ENCODE peak calls at places on chromosomes 13 and 19, in four cellular contexts. G is CD4-positive, CD25-positive, alpha-beta regulatory T cell; V is CD8-positive, alpha-beta T cell; K is stomach. Q is an unnamed sample.
A peak's percentile ranks its signal among the peaks of the same experiment; 100 is the strongest.

GRCh38 chr13:32259116-32259515 is 56.0 kb downstream of the ZAR1L start:
- DNase-seq in G (no peak), V (no peak), K (no peak), Q (no peak)

GRCh38 chr13:23469901-23470525 is 36.5 kb upstream of the SACS start:
- DNase-seq in G (no peak), V (no peak), K (no peak), Q (no peak)

GRCh38 chr13:20713014-20713376 is 9.5 kb downstream of the IL17D start:
- DNase-seq in G (no peak), V (no peak), K (no peak), Q (no peak)

GRCh38 chr13:33205804-33206221 is 79.7 kb downstream of the STARD13 start:
- DNase-seq in G (no peak), V (no peak), K (no peak), Q (peak; percentile 64)

GRCh38 chr19:52648336-52648990 is 10.3 kb upstream of the ZNF83 start:
- DNase-seq in G (no peak), V (no peak), K (no peak), Q (no peak)

GRCh38 chr13:32007494-32007893 is 24.1 kb upstream of the FRY start:
- DNase-seq in G (no peak), V (no peak), K (no peak), Q (no peak)

GRCh38 chr19:32406161-32407003 is 812 bp downstream of the DPY19L3 start:
- DNase-seq in G (no peak), V (no peak), K (no peak), Q (no peak)

GRCh38 chr19:36265064-36265463 is 50.2 kb downstream of the ZNF146 start:
- DNase-seq in G (no peak), V (no peak), K (no peak), Q (no peak)

GRCh38 chr19:6721773-6722172 is 1.3 kb upstream of the C3 start:
- DNase-seq in G (no peak), V (no peak), K (no peak), Q (no peak)

GRCh38 chr19:44644391-44645016 is 794 bp downstream of the PVR start:
- DNase-seq in G (no peak), V (no peak), K (no peak), Q (peak; percentile 50)

GRCh38 chr13:107582171-107582570 is 633.2 kb downstream of the LIG4 start:
- DNase-seq in G (no peak), V (no peak), K (no peak), Q (no peak)

GRCh38 chr19:4115818-4116385 is 8.0 kb downstream of the MAP2K2 start:
- DNase-seq in G (no peak), V (no peak), K (no peak), Q (no peak)

GRCh38 chr19:45253396-45254027 is 2.4 kb downstream of the MARK4 start:
- DNase-seq in G (no peak), V (no peak), K (no peak), Q (no peak)

GRCh38 chr13:67990868-67991267 is 760.7 kb upstream of the PCDH9 start:
- DNase-seq in G (no peak), V (no peak), K (no peak), Q (no peak)

GRCh38 chr13:110150384-110151091 is 156.4 kb downstream of the COL4A1 start:
- DNase-seq in G (no peak), V (no peak), K (no peak), Q (no peak)

GRCh38 chr19:17114414-17114831 is 38.8 kb downstream of the MYO9B start:
- DNase-seq in G (no peak), V (no peak), K (peak; percentile 37), Q (no peak)

GRCh38 chr13:73943137-73943964 is 190.9 kb downstream of the KLF12 start:
- DNase-seq in G (no peak), V (no peak), K (no peak), Q (peak; percentile 14)

GRCh38 chr19:45391346-45391745 is 13.5 kb downstream of the PPP1R13L start:
- DNase-seq in G (no peak), V (no peak), K (no peak), Q (no peak)

GRCh38 chr13:27374650-27375049 is 49.8 kb upstream of the GTF3A start:
- DNase-seq in G (peak; percentile 24), V (peak; percentile 33), K (peak; percentile 73), Q (peak; percentile 76)

GRCh38 chr19:49019242-49019932 is 2.5 kb upstream of the LHB start:
- DNase-seq in G (peak; percentile 54), V (peak; percentile 63), K (peak; percentile 83), Q (peak; percentile 88)

GRCh38 chr13:106756446-106756845 is 188.5 kb upstream of the ARGLU1 start:
- DNase-seq in G (no peak), V (no peak), K (no peak), Q (no peak)

GRCh38 chr19:11894851-11895250 is 7.3 kb downstream of the ZNF69 start:
- DNase-seq in G (no peak), V (no peak), K (no peak), Q (no peak)

GRCh38 chr13:30466841-30467252 is 1.1 kb upstream of the HMGB1 start:
- DNase-seq in G (no peak), V (no peak), K (no peak), Q (no peak)

GRCh38 chr19:15421136-15421535 is 2.3 kb upstream of the AKAP8L start:
- DNase-seq in G (no peak), V (no peak), K (no peak), Q (no peak)

GRCh38 chr19:43738780-43739211 is 16.0 kb downstream of the SMG9 start:
- DNase-seq in G (no peak), V (no peak), K (peak; percentile 53), Q (no peak)

GRCh38 chr13:91510058-91510457 is 111.6 kb downstream of the GPC5 start:
- DNase-seq in G (no peak), V (no peak), K (no peak), Q (no peak)

GRCh38 chr13:70249332-70250064 is 141.2 kb upstream of the KLHL1 start:
- DNase-seq in G (no peak), V (no peak), K (no peak), Q (no peak)

GRCh38 chr19:40283414-40284250 is 1.5 kb downstream of the AKT2 start:
- DNase-seq in G (no peak), V (no peak), K (no peak), Q (no peak)

GRCh38 chr19:46393456-46394397 is 19.6 kb downstream of the CCDC8 start:
- DNase-seq in G (no peak), V (no peak), K (no peak), Q (no peak)

GRCh38 chr19:46392252-46392801 is 21.0 kb downstream of the CCDC8 start:
- DNase-seq in G (no peak), V (no peak), K (no peak), Q (no peak)

GRCh38 chr19:46391296-46392251 is 21.8 kb downstream of the CCDC8 start:
- DNase-seq in G (no peak), V (no peak), K (no peak), Q (no peak)

GRCh38 chr19:46392837-46393236 is 20.5 kb downstream of the CCDC8 start:
- DNase-seq in G (no peak), V (no peak), K (no peak), Q (no peak)

DNA sequence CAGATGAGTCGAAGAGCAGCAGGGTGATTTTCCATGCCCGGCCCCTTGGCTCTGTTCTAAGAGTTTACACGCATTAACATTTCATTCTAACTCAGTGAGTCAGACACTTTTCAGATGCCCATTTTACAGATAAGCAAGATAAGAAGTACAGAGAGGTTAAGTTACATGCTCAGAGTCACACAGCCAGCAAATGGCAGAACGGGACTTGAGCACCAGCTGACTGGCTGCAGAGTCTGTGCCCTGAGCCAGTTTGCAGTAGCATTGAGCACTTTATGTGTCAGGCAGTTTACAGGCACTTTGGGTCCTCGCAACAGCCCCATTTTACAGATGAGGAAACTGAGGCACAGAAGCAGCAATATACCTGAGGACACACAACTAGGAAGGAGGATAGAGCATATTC is 19.0 kb downstream of the CCDC8 start:
- DNase-seq in G (no peak), V (no peak), K (no peak), Q (no peak)
- H3K4me1 ChIP-seq in G (no peaks in the 10 kb centered on the region), V (no peaks in the 10 kb centered on the region), K (peaks cover 7% of the 10 kb centered on the region), Q (no peaks in the 10 kb centered on the region)

DNA sequence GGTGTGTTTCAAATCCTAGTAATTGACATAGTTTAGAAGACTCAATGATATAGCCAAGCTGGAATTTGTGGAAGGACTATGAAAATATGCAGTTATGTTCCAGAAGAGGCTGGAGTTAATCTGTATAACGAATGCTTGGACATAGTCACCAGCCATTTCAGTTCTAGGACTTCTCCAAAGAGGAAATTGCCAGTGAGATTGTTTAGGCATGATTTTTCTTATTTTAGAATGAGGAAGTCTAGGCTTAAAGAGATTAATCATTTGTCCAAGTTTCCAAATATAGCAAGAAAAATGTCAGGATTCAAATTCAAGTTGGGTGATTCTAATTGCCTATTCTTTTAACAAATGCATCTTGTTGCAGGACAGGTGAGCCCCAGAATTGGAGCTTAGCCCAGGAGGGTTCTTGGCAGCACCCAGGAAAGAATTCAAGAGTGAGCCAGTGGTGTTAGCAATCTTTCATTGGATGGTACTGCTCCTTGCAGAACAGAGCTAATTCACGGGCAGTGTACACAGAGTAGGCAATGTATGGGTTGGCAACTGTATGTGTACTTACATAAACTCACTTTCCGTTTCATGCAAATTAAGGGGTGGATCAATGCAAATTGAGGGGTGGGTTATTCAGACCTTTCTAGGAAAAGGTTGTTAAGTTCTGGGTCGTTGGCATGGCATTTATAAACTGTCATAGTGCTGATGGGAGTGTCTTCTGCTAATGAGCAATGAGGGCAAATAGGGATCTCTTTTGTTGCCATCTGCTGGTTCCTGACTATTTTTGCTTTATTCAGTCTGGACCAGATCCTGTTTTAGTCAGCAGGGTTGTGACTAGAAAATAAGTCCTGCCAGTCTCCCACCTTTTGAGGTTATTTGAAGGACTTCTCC is 763.2 kb upstream of the SLITRK1 start:
- DNase-seq in G (no peak), V (no peak), K (no peak), Q (no peak)
- H3K4me3 ChIP-seq in G (no peak overlapping the region), V (no peak overlapping the region), K (no peak overlapping the region), Q (no peak overlapping the region)

DNA sequence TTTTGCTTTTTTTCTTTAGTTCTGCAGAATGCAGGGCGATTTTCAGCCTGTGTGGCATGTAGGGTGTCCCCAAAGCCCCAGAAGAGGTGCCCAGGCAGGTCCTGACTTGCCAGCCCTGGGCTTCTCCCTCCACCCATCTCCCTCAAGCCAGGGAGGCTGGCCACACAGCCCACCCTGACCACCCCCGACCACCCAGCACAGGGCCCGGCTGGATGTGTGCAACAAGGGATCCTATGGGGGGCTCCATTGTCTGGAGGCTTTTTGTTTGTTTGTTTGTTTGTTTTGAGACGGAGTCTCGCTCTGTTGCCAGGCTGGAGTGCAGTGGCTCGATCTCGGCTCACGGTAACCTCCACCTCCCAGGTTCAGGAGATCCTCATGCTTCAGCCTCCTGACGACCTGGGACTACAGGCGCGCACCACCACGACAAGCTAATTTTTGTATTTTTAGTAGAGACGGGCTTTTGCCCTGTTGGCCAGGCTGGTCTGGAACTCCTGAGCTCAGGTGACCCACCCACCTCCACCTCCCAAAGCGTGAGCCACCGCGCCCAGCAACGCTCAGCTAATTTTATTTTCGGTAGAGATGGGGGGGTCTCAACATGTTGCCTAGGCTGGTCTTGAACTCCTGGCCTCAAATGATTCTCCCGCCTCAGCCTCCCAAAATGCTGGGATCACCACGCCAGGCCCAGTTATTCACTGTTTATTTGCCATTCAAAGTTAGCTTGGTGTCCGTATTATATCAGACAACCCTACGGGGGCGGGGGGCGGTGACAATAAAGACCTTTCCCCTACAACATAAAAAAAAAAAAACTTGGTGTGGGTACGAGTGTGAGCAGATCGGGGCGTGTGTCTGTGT is 7.8 kb upstream of the MKNK2 start:
- DNase-seq in G (no peak), V (no peak), K (no peak), Q (no peak)
- H3K4me1 ChIP-seq in G (peaks cover 71% of the 10 kb centered on the region), V (peaks cover 69% of the 10 kb centered on the region), K (peaks cover 83% of the 10 kb centered on the region), Q (peaks cover 18% of the 10 kb centered on the region)

DNA sequence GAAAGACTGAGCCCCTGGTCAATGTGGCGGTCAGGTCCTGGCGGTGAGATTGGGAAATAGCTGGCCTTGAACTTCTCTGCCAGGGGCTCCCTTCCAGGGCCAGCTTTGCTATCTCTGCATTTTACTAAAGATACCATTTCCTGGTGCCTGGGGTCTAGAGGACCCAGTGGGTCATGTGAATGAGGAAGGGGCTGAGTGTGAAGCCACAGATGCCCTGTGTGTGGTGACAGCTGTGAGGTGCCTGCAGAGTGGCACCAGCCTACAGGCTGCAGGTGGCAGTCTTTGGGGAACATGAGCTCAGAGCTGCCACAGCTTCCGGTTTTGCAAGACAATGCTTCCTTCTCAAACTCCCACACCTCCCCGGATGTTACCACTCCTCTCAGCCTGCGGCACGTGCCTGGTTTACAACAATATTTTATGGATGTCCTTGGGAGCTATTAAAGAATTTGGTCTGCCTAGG is 5.2 kb upstream of the MLNR start:
- DNase-seq in G (no peak), V (peak; percentile 11), K (peak; percentile 42), Q (no peak)
- H3K4me3 ChIP-seq in G (no peak overlapping the region), V (no peak overlapping the region), K (no peak overlapping the region), Q (no peak overlapping the region)